ENCODE peak calls at places on chromosomes 13 and 19, in ten cellular contexts. Z is stomach; C is CD8-positive, alpha-beta memory T cell; K is uterus; G is pancreas; Q is psoas muscle; V is astrocyte; M is effector memory CD4-positive, alpha-beta T cell; S is fibroblast of lung; Y is transverse colon. E is an unnamed sample.

GRCh38 chr19:37691881-37692504 is 27.6 kb downstream of the ZNF607 start:
- DNase-seq in V (peak; percentile 81), M (peak; percentile 23), K (peak; percentile 81), S (peak; percentile 95), Z (peak; percentile 63), Q (peak; percentile 85), C (peak; percentile 47), Y (peak; percentile 84), G (peak; percentile 54), E (peak; percentile 54)

GRCh38 chr19:1850809-1851544 is 2.7 kb upstream of the REXO1 start:
- DNase-seq in V (no peak), S (no peak), M (no peak), Q (peak; percentile 10), G (peak; percentile 37), K (no peak), Z (no peak), C (no peak), Y (no peak), E (peak; percentile 20)

GRCh38 chr13:65940720-65941119 is 1289.4 kb downstream of the PCDH9 start:
- DNase-seq in M (no peak), C (no peak), Q (no peak), K (no peak), V (no peak), Z (no peak), S (no peak), Y (no peak), G (no peak), E (no peak)

GRCh38 chr13:52454459-52454824 is 836 bp upstream of the CKAP2 start:
- DNase-seq in S (peak; percentile 7), M (no peak), Y (peak; percentile 53), G (no peak), Q (no peak), V (no peak), Z (no peak), K (no peak), C (no peak), E (peak; percentile 35)

GRCh38 chr13:42702726-42703125 is 78.7 kb upstream of the FAM216B start:
- DNase-seq in K (no peak), M (no peak), Q (no peak), S (peak; percentile 84), Y (no peak), G (no peak), C (no peak), V (peak; percentile 13), Z (no peak), E (no peak)

GRCh38 chr13:50152224-50152623 is 137.0 kb downstream of the KCNRG start:
- DNase-seq in S (peak; percentile 19), M (no peak), G (no peak), C (no peak), Q (no peak), K (no peak), Y (no peak), Z (no peak), V (no peak), E (peak; percentile 8)

GRCh38 chr19:9140159-9140874 is at the start of gene ZNF317:
- DNase-seq in S (peak; percentile 92), K (peak; percentile 95), Z (peak; percentile 93), M (peak; percentile 71), Q (peak; percentile 89), Y (peak; percentile 95), V (peak; percentile 73), G (peak; percentile 87), C (peak; percentile 88), E (peak; percentile 95)

GRCh38 chr13:66700336-66700735 is 529.8 kb downstream of the PCDH9 start:
- DNase-seq in Z (no peak), Q (no peak), K (no peak), S (no peak), C (no peak), M (no peak), Y (no peak), V (peak; percentile 64), G (no peak), E (no peak)

GRCh38 chr13:99847318-99847750 is 124.2 kb downstream of the ZIC5 start:
- DNase-seq in Z (no peak), M (no peak), Y (no peak), G (no peak), V (no peak), Q (no peak), K (no peak), S (no peak), C (no peak), E (peak; percentile 20)

GRCh38 chr13:70098669-70099068 is 9.0 kb upstream of the ATXN8OS start:
- DNase-seq in Q (no peak), M (no peak), S (peak; percentile 3), V (no peak), Y (no peak), G (no peak), Z (no peak), C (no peak), K (no peak), E (no peak)

GRCh38 chr13:112969692-112970338 is 801 bp downstream of the MCF2L start:
- DNase-seq in C (no peak), G (no peak), Z (no peak), M (no peak), S (no peak), Y (peak; percentile 4), K (no peak), Q (no peak), V (no peak), E (peak; percentile 20)

GRCh38 chr19:17091758-17092333 is 16.3 kb downstream of the MYO9B start:
- DNase-seq in Q (peak; percentile 55), S (no peak), G (no peak), M (no peak), K (no peak), Z (peak; percentile 43), V (no peak), C (no peak), Y (peak; percentile 54), E (no peak)

GRCh38 chr19:45819769-45820168 is 4.7 kb upstream of the RSPH6A start:
- DNase-seq in Q (no peak), Y (no peak), C (no peak), Z (no peak), S (no peak), G (no peak), V (no peak), M (no peak), K (no peak), E (no peak)

GRCh38 chr19:41230067-41230857 is 11.2 kb downstream of the AXL start:
- DNase-seq in K (no peak), S (no peak), Y (no peak), Q (no peak), M (no peak), C (no peak), V (no peak), Z (no peak), G (no peak), E (no peak)

GRCh38 chr19:48458016-48458415 is 2.6 kb downstream of the KCNJ14 start:
- DNase-seq in Y (no peak), S (peak; percentile 65), M (no peak), C (no peak), Q (no peak), Z (no peak), V (no peak), K (no peak), G (no peak), E (no peak)

GRCh38 chr19:13795595-13796300 is 505 bp downstream of the ZSWIM4 start:
- DNase-seq in Z (no peak), V (no peak), C (no peak), Q (no peak), K (no peak), Y (no peak), S (no peak), M (no peak), G (peak; percentile 60), E (no peak)

DNA sequence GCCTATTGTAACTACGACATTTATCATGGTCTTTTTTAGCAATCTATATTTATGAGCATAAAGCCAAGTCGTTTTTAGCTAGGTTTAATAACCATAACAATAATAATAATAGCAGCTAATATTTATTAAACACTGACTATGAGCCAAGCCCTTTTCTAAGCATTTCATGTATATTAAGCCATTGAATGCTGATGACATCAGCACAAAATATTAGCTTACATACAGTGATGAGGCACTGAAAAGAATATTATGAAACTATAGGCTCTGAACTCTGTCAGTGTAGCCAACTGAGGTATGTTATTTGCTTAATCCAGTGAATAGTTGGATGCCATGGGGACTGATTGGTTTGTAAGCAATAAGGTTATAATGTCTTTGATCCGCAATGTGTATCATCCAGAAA is 235.2 kb downstream of the NDFIP2 start:
- DNase-seq in Z (no peak), Y (no peak), S (no peak), C (no peak), M (no peak), V (no peak), G (no peak), Q (no peak), K (no peak), E (no peak)
- H3K4me3 ChIP-seq in Z (no peak overlapping the region), Y (no peak overlapping the region), S (no peak overlapping the region), C (no peak overlapping the region), M (no peak overlapping the region), V (no peak overlapping the region), G (no peak overlapping the region), Q (no peak overlapping the region), K (no peak overlapping the region), E (no peak overlapping the region)

GRCh38 chr19:6800991-6801396 is 28.5 kb downstream of the VAV1 start:
- DNase-seq in S (no peak), K (no peak), Y (no peak), C (no peak), G (no peak), V (peak; percentile 84), Q (no peak), Z (no peak), M (no peak), E (no peak)
- H3K4me1 ChIP-seq in S (no peaks in the 10 kb centered on the region), K (no peaks in the 10 kb centered on the region), Y (peaks cover 8% of the 10 kb centered on the region), C (peaks cover 45% of the 10 kb centered on the region), G (no peaks in the 10 kb centered on the region), V (peaks cover 5% of the 10 kb centered on the region), Q (no peaks in the 10 kb centered on the region), Z (peaks cover 5% of the 10 kb centered on the region), M (peaks cover 28% of the 10 kb centered on the region), E (no peaks in the 10 kb centered on the region)

GRCh38 chr19:18446145-18446810 is 8.3 kb upstream of the ISYNA1 start:
- DNase-seq in Y (no peak), S (no peak), V (no peak), C (no peak), Z (no peak), Q (no peak), M (no peak), G (peak; percentile 18), K (no peak), E (no peak)
- H3K4me3 ChIP-seq in Y (no peak overlapping the region), S (no peak overlapping the region), V (no peak overlapping the region), C (no peak overlapping the region), Z (no peak overlapping the region), Q (no peak overlapping the region), M (no peak overlapping the region), G (no peak overlapping the region), K (no peak overlapping the region), E (no peak overlapping the region)

DNA sequence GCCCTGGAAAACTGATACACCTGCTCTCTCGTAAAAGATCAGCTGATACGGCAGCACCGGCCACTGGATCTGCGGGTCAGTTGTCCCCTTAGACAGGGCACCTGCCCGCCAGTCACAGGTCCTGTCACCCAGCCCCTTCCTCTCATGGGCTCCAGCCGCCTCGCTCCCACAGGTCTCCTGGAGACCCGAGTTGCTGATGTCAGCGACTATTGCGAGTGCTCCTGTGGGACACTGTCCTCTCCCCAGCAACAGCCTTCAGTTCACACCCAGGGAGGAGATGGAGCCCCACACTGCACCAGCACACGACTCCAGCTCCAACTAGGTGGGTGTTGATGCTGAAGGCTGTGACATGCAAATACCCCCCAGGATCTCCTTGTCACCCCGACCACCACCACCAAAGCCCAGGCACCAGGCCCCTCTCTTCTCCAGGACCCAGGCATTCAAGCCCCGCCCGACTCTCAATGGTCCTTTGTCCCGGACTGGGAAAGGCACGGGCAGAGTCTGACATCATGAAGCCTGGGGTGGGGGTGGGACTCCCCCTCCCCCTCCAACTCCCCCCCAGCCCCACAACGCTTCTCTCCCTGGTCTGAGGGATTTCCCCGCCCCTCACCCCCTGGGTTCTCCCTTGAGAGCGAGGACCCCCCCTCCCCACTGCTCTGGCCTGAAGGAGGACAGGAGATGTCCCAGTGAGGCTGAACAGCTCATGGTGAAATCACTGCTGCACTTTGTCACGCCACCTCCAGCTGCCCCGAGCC is 1.4 kb upstream of the MAG start:
- DNase-seq in S (no peak), V (no peak), K (no peak), C (no peak), M (no peak), Q (no peak), Z (no peak), Y (no peak), G (no peak), E (no peak)
- H3K4me1 ChIP-seq in S (no peaks in the 10 kb centered on the region), V (no peaks in the 10 kb centered on the region), K (no peaks in the 10 kb centered on the region), C (peaks cover 3% of the 10 kb centered on the region), M (peaks cover 1% of the 10 kb centered on the region), Q (no peaks in the 10 kb centered on the region), Z (no peaks in the 10 kb centered on the region), Y (no peaks in the 10 kb centered on the region), G (no peaks in the 10 kb centered on the region), E (no peaks in the 10 kb centered on the region)

E was measured in small intestine.